ENCODE peak calls at places on chromosomes 16 and 17, in ten cellular contexts. W is AG09309, R is bronchial epithelial cell, I is KG1, T is cardiac muscle cell, V is posterior vena cava, Y is AG09319, L is GOT3, C is GM10248, K is HEK293T. P is an unnamed sample.

GRCh38 chr17:41571561-41572434 is at the start of gene KRT9:
- DNase-seq in K (no peak), W (no peak), I (no peak), V (no peak), C (no peak), Y (no peak), T (no peak), R (no peak), L (no peak), P (no peak)

GRCh38 chr17:600576-601301 is 113.9 kb downstream of the VPS53 start:
- DNase-seq in W (no peak), V (no peak), T (no peak), L (no peak), C (no peak), R (no peak), I (no peak), Y (no peak), K (no peak), P (no peak)

GRCh38 chr17:50127661-50128361 is 2.1 kb downstream of the SAMD14 start:
- DNase-seq in R (peak), I (no peak), V (no peak), K (no peak), T (no peak), W (no peak), L (no peak), C (no peak), Y (no peak), P (no peak)

GRCh38 chr16:48955791-48956190 is 325.8 kb downstream of the CBLN1 start:
- DNase-seq in R (no peak), W (no peak), L (no peak), C (no peak), V (no peak), Y (no peak), I (no peak), T (no peak), K (no peak), P (no peak)

GRCh38 chr17:8393470-8394231 is 4.0 kb downstream of the RNF222 start:
- DNase-seq in W (no peak), C (no peak), R (peak), K (no peak), I (no peak), T (no peak), Y (no peak), V (no peak), L (no peak), P (no peak)

GRCh38 chr17:16178836-16179235 is 36.5 kb downstream of the NCOR1 start:
- DNase-seq in W (no peak), L (no peak), R (peak), I (no peak), Y (no peak), T (no peak), K (no peak), V (no peak), C (no peak), P (no peak)

GRCh38 chr16:30349695-30350094 is 5.4 kb downstream of the CD2BP2 start:
- DNase-seq in L (no peak), I (no peak), V (no peak), W (no peak), K (no peak), T (no peak), C (no peak), Y (no peak), R (no peak), P (no peak)

GRCh38 chr17:13931752-13932477 is 137.4 kb upstream of the COX10 start:
- DNase-seq in V (peak), I (no peak), K (no peak), W (no peak), R (peak), L (no peak), C (no peak), Y (no peak), T (no peak), P (peak)

GRCh38 chr17:12472613-12473173 is 193.0 kb upstream of the MYOCD start:
- DNase-seq in L (no peak), R (no peak), W (no peak), Y (no peak), C (no peak), I (no peak), V (no peak), T (peak), K (no peak), P (no peak)

GRCh38 chr16:57609541-57610401 is 18.7 kb upstream of the ADGRG1 start:
- DNase-seq in L (no peak), R (no peak), K (no peak), C (peak), W (no peak), T (no peak), V (peak), Y (no peak), I (no peak), P (no peak)

GRCh38 chr17:39787743-39788484 is 50.2 kb downstream of the GRB7 start:
- DNase-seq in W (no peak), R (peak), Y (no peak), I (no peak), C (no peak), L (no peak), K (no peak), T (no peak), V (no peak), P (no peak)

GRCh38 chr16:57801856-57802634 is at the start of gene KIFC3:
- DNase-seq in K (peak), T (peak), C (peak), Y (no peak), I (no peak), R (no peak), V (peak), L (peak), W (no peak), P (peak)

GRCh38 chr17:3556905-3557767 is 476 bp downstream of the TRPV3 start:
- DNase-seq in L (no peak), W (no peak), R (no peak), C (peak), I (no peak), V (no peak), Y (no peak), T (no peak), K (no peak), P (no peak)

P was measured in lower lobe of right lung.